ENCODE peak calls at places on chromosomes 6 and 20, in ten cellular contexts. U, S, C, F, H, V, D, K, W and E are unnamed samples.

GRCh38 chr6:155185544-155185943 is 78.3 kb upstream of the CLDN20 start:
- DNase-seq in S (no peak), U (peak; percentile 60), H (peak; percentile 19), K (peak; percentile 59), F (no peak), D (peak; percentile 33), W (no peak), C (no peak), V (peak; percentile 79), E (no peak)

GRCh38 chr6:12097791-12098190 is 85.7 kb downstream of the HIVEP1 start:
- DNase-seq in S (no peak), H (peak; percentile 4), U (no peak), K (no peak), C (no peak), F (no peak), D (no peak), V (no peak), W (no peak), E (no peak)

GRCh38 chr20:39904713-39905112 is 784.3 kb downstream of the MAFB start:
- DNase-seq in U (no peak), F (no peak), V (no peak), W (no peak), S (no peak), C (no peak), D (no peak), K (no peak), H (no peak), E (no peak)

GRCh38 chr6:87700729-87701675 is 1.0 kb downstream of the AKIRIN2 start:
- DNase-seq in U (no peak), W (peak; percentile 31), K (peak; percentile 39), V (peak; percentile 71), H (peak; percentile 51), D (peak; percentile 67), F (peak; percentile 90), S (no peak), C (peak; percentile 58), E (peak; percentile 33)

GRCh38 chr6:2554651-2555050 is 196.1 kb downstream of the MYLK4 start:
- DNase-seq in F (no peak), C (no peak), K (no peak), S (no peak), U (no peak), D (no peak), V (no peak), W (no peak), H (no peak), E (no peak)

GRCh38 chr6:165573671-165574070 is 89.4 kb downstream of the PDE10A start:
- DNase-seq in V (peak; percentile 56), F (no peak), H (peak; percentile 97), W (peak; percentile 85), U (no peak), C (peak; percentile 47), S (no peak), K (no peak), D (peak; percentile 93), E (no peak)

GRCh38 chr6:38495922-38496635 is 143.7 kb downstream of the BTBD9 start:
- DNase-seq in W (no peak), H (no peak), U (no peak), S (peak; percentile 44), D (no peak), C (no peak), K (no peak), F (no peak), V (no peak), E (no peak)

GRCh38 chr6:72865467-72865866 is 243.6 kb downstream of the KCNQ5 start:
- DNase-seq in F (no peak), C (peak; percentile 63), U (no peak), V (no peak), S (no peak), W (no peak), K (no peak), D (peak; percentile 30), H (peak; percentile 32), E (no peak)

GRCh38 chr6:116218172-116218633 is 35.7 kb downstream of the TSPYL4 start:
- DNase-seq in W (no peak), D (peak; percentile 46), K (no peak), F (no peak), H (peak; percentile 32), V (peak; percentile 13), U (no peak), C (no peak), S (no peak), E (no peak)

GRCh38 chr6:134034951-134035822 is 17.2 kb downstream of the SLC2A12 start:
- DNase-seq in K (no peak), H (no peak), D (peak; percentile 42), C (no peak), W (no peak), F (no peak), S (no peak), U (no peak), V (no peak), E (no peak)

GRCh38 chr6:15555101-15556038 is 107.5 kb downstream of the DTNBP1 start:
- DNase-seq in F (no peak), D (no peak), U (no peak), K (peak; percentile 40), S (no peak), W (no peak), V (no peak), C (no peak), H (no peak), E (no peak)

GRCh38 chr20:39800548-39800947 is 838.4 kb downstream of the DHX35 start:
- DNase-seq in S (peak; percentile 69), U (no peak), K (no peak), H (peak; percentile 76), V (no peak), D (peak; percentile 82), F (no peak), W (peak; percentile 49), C (peak; percentile 65), E (no peak)

GRCh38 chr6:43355862-43356590 is 13.4 kb downstream of the ZNF318 start:
- DNase-seq in D (no peak), U (peak; percentile 22), H (peak; percentile 31), V (peak; percentile 40), S (no peak), W (peak; percentile 15), F (no peak), K (peak; percentile 68), C (no peak), E (no peak)

GRCh38 chr6:45929421-45930361 is 86.0 kb downstream of the CLIC5 start:
- DNase-seq in V (no peak), W (no peak), U (no peak), K (no peak), C (no peak), D (no peak), F (peak; percentile 32), S (no peak), H (no peak), E (no peak)

GRCh38 chr6:121770943-121771342 is 335.5 kb downstream of the GJA1 start:
- DNase-seq in W (no peak), K (no peak), C (no peak), F (no peak), U (no peak), V (no peak), H (no peak), S (no peak), D (no peak), E (no peak)

GRCh38 chr20:37327748-37328147 is 18.2 kb upstream of the SRC start:
- DNase-seq in W (no peak), V (peak; percentile 65), S (peak; percentile 93), U (no peak), C (peak; percentile 79), H (peak; percentile 88), D (peak; percentile 45), K (no peak), F (no peak), E (no peak)

GRCh38 chr6:157497579-157497978 is 116.6 kb downstream of the ZDHHC14 start:
- DNase-seq in S (no peak), D (no peak), K (no peak), H (no peak), V (no peak), U (no peak), F (no peak), W (no peak), C (no peak), E (no peak)

GRCh38 chr6:16819752-16820151 is 58.5 kb upstream of the ATXN1 start:
- DNase-seq in U (no peak), D (no peak), H (no peak), W (no peak), V (no peak), K (peak; percentile 37), S (peak; percentile 27), C (no peak), F (no peak), E (no peak)
- TF ChIP-seq CTCF in U (no peak), D (peak; percentile 45), H (peak; percentile 19), W (peak; percentile 29), V (no peak), K (peak; percentile 42), S (peak; percentile 45), C (no peak), F (no peak), E (peak; percentile 15)

GRCh38 chr6:85113934-85114582 is 335.8 kb upstream of the NT5E start:
- DNase-seq in U (no peak), H (peak; percentile 89), D (no peak), S (no peak), K (no peak), V (no peak), C (no peak), F (peak; percentile 8), W (no peak), E (no peak)

GRCh38 chr6:85116475-85116874 is 333.4 kb upstream of the NT5E start:
- DNase-seq in V (no peak), D (no peak), S (no peak), C (no peak), H (no peak), K (no peak), F (no peak), W (no peak), U (no peak), E (no peak)

GRCh38 chr6:85115876-85116275 is 334.0 kb upstream of the NT5E start:
- DNase-seq in V (no peak), D (no peak), H (no peak), K (no peak), S (no peak), F (no peak), C (no peak), U (no peak), W (no peak), E (no peak)

GRCh38 chr6:85114583-85114939 is 335.3 kb upstream of the NT5E start:
- DNase-seq in C (no peak), V (no peak), K (no peak), U (no peak), W (no peak), S (no peak), H (no peak), F (no peak), D (no peak), E (no peak)

GRCh38 chr6:85118233-85118632 is 331.6 kb upstream of the NT5E start:
- DNase-seq in W (no peak), K (peak; percentile 50), D (no peak), F (no peak), H (no peak), V (no peak), S (no peak), U (peak; percentile 42), C (no peak), E (no peak)
- TF ChIP-seq CTCF in W (no peak), K (peak; percentile 90), D (peak; percentile 17), F (no peak), H (peak; percentile 27), V (peak; percentile 16), S (peak; percentile 32), U (peak; percentile 54), C (no peak), E (peak; percentile 30)

GRCh38 chr6:128554302-128554701 is 33.9 kb upstream of the PTPRK start:
- DNase-seq in S (no peak), V (no peak), F (no peak), W (peak; percentile 12), U (no peak), K (no peak), C (no peak), H (peak; percentile 35), D (peak; percentile 14), E (no peak)
- TF ChIP-seq CTCF in S (peak; percentile 31), V (peak; percentile 24), F (no peak), W (peak; percentile 64), U (no peak), K (no peak), C (peak; percentile 29), H (peak; percentile 22), D (peak; percentile 26), E (peak; percentile 14)

GRCh38 chr20:62707981-62708521 is 585 bp upstream of the NTSR1 start:
- DNase-seq in F (peak; percentile 54), H (no peak), C (no peak), D (no peak), V (no peak), S (peak; percentile 93), W (no peak), U (peak; percentile 83), K (peak; percentile 87), E (no peak)
- TF ChIP-seq CTCF in F (peak; percentile 21), H (peak; percentile 22), C (no peak), D (peak; percentile 28), V (peak; percentile 2), S (no peak), W (no peak), U (peak; percentile 53), K (peak; percentile 61), E (peak; percentile 57)